ENCODE peak calls at places on chromosome 1, in seven cellular contexts. U is prostate gland, K is GM23338, M is hepatocyte, A is bronchial epithelial cell, Q is GM12865, W is BJ. E is an unnamed sample.

GRCh38 chr1:239184581-239185244 is 201.7 kb upstream of the CHRM3 start:
- DNase-seq in U (no peak), K (no peak), M (no peak), A (peak; percentile 7), Q (no peak), W (peak; percentile 8), E (no peak)

GRCh38 chr1:193335797-193336428 is 149.5 kb upstream of the B3GALT2 start:
- DNase-seq in U (no peak), K (peak; percentile 28), M (no peak), A (no peak), Q (no peak), W (peak; percentile 80), E (peak; percentile 78)

GRCh38 chr1:4702927-4703326 is 48.5 kb downstream of the AJAP1 start:
- DNase-seq in U (no peak), K (no peak), M (no peak), A (no peak), Q (no peak), W (peak; percentile 76), E (no peak)

GRCh38 chr1:186872356-186872755 is 43.6 kb downstream of the PLA2G4A start:
- DNase-seq in U (no peak), K (no peak), M (no peak), A (no peak), Q (no peak), W (no peak), E (no peak)

GRCh38 chr1:156221986-156222692 is 9.3 kb downstream of the PMF1 start:
- DNase-seq in U (no peak), K (no peak), M (no peak), A (no peak), Q (no peak), W (no peak), E (no peak)

GRCh38 chr1:107251839-107252238 is 111.0 kb downstream of the NTNG1 start:
- DNase-seq in U (no peak), K (no peak), M (no peak), A (no peak), Q (no peak), W (no peak), E (no peak)

GRCh38 chr1:160357286-160358002 is 9.4 kb upstream of the NHLH1 start:
- DNase-seq in U (no peak), K (no peak), M (no peak), A (no peak), Q (no peak), W (no peak), E (no peak)

GRCh38 chr1:186498695-186499389 is 37.9 kb upstream of the PDC start:
- DNase-seq in U (no peak), K (no peak), M (peak; percentile 21), A (peak; percentile 96), Q (no peak), W (peak; percentile 49), E (peak; percentile 78)

GRCh38 chr1:44707959-44708831 is 22.8 kb downstream of the RNU5D-1 start:
- DNase-seq in U (no peak), K (peak; percentile 88), M (peak; percentile 57), A (peak; percentile 76), Q (peak; percentile 56), W (no peak), E (peak; percentile 82)

GRCh38 chr1:36847761-36848160 is 186.6 kb downstream of the GRIK3 start:
- DNase-seq in U (no peak), K (peak; percentile 64), M (no peak), A (no peak), Q (no peak), W (no peak), E (no peak)

GRCh38 chr1:202158810-202159533 is 1.4 kb downstream of the PTPN7 start:
- DNase-seq in U (no peak), K (peak; percentile 47), M (no peak), A (no peak), Q (peak; percentile 76), W (no peak), E (no peak)

GRCh38 chr1:175641633-175642032 is 101.8 kb downstream of the TNR start:
- DNase-seq in U (no peak), K (no peak), M (no peak), A (no peak), Q (no peak), W (no peak), E (no peak)
- TF ChIP-seq CTCF in U (no peak), K (no peak), M (no peak), A (no peak), Q (no peak), W (no peak), E (no peak)

GRCh38 chr1:119139393-119139792 is 1.1 kb downstream of the WARS2 start:
- DNase-seq in U (no peak), K (peak; percentile 23), M (peak; percentile 8), A (no peak), Q (peak; percentile 85), W (no peak), E (no peak)
- H3K4me3 ChIP-seq in U (peak overlapping the region; percentile 59), K (peak overlapping the region; percentile 64), M (peak overlapping the region; percentile 51), A (peak overlapping the region; percentile 43), Q (peak overlapping the region; percentile 66), W (peak overlapping the region; percentile 66), E (peak overlapping the region; percentile 92)

GRCh38 chr1:40383488-40384412 is 10.2 kb downstream of the SMAP2 start:
- DNase-seq in U (no peak), K (no peak), M (no peak), A (peak; percentile 27), Q (peak; percentile 69), W (no peak), E (peak; percentile 84)
- TF ChIP-seq CTCF in U (no peak), K (no peak), M (no peak), A (no peak), Q (no peak), W (no peak), E (no peak)

GRCh38 chr1:109371271-109371739 is 26.4 kb downstream of the SORT1 start:
- DNase-seq in U (peak; percentile 27), K (no peak), M (peak; percentile 63), A (peak; percentile 48), Q (no peak), W (no peak), E (no peak)
- H3K4me3 ChIP-seq in U (no peak overlapping the region), K (no peak overlapping the region), M (no peak overlapping the region), A (no peak overlapping the region), Q (no peak overlapping the region), W (peak overlapping the region; percentile 11), E (no peak overlapping the region)

E was measured in fibroblast of the aortic adventitia.